ENCODE peak calls at places on chromosomes 16 and 17, in nine cellular contexts. One of them, this sample, is unnamed.

GRCh38 chr17:77124192-77124908 is 16.4 kb upstream of the SEC14L1 start:
- DNase-seq in lower leg skin: no peak
- DNase-seq in NCI-H1417: no peak
- DNase-seq in stimulated activated CD8-positive, alpha-beta memory T cell treated with anti-CD3 and anti-CD28 coated beads, Interleukin-4, amount 100 ng/mL, for 4 hours: no peak
- DNase-seq in EH: peak
- DNase-seq in hepatocyte: no peak
- DNase-seq in NCI-H1092: no peak
- DNase-seq in left cardiac atrium: peak
- DNase-seq in activated CD4-positive, alpha-beta T cell treated with anti-CD3 and anti-CD28 coated beads for 1 hour: no peak
- DNase-seq in this sample: no peak

GRCh38 chr17:39178516-39178915 is 12.6 kb upstream of the ARL5C start:
- DNase-seq in stimulated activated CD8-positive, alpha-beta memory T cell treated with anti-CD3 and anti-CD28 coated beads, Interleukin-4, amount 100 ng/mL, for 4 hours: no peak
- DNase-seq in lower leg skin: no peak
- DNase-seq in EH: peak
- DNase-seq in NCI-H1417: no peak
- DNase-seq in hepatocyte: no peak
- DNase-seq in left cardiac atrium: no peak
- DNase-seq in NCI-H1092: no peak
- DNase-seq in activated CD4-positive, alpha-beta T cell treated with anti-CD3 and anti-CD28 coated beads for 1 hour: no peak
- DNase-seq in this sample: no peak

GRCh38 chr16:70713342-70713741 is 27.5 kb upstream of the MTSS2 start:
- DNase-seq in lower leg skin: no peak
- DNase-seq in left cardiac atrium: no peak
- DNase-seq in hepatocyte: no peak
- DNase-seq in EH: peak
- DNase-seq in NCI-H1092: no peak
- DNase-seq in stimulated activated CD8-positive, alpha-beta memory T cell treated with anti-CD3 and anti-CD28 coated beads, Interleukin-4, amount 100 ng/mL, for 4 hours: no peak
- DNase-seq in NCI-H1417: no peak
- DNase-seq in activated CD4-positive, alpha-beta T cell treated with anti-CD3 and anti-CD28 coated beads for 1 hour: no peak
- DNase-seq in this sample: no peak

GRCh38 chr17:40331743-40332641 is 23.0 kb downstream of the RARA start:
- DNase-seq in activated CD4-positive, alpha-beta T cell treated with anti-CD3 and anti-CD28 coated beads for 1 hour: no peak
- DNase-seq in NCI-H1092: peak
- DNase-seq in hepatocyte: peak
- DNase-seq in EH: peak
- DNase-seq in stimulated activated CD8-positive, alpha-beta memory T cell treated with anti-CD3 and anti-CD28 coated beads, Interleukin-4, amount 100 ng/mL, for 4 hours: no peak
- DNase-seq in left cardiac atrium: peak
- DNase-seq in lower leg skin: peak
- DNase-seq in NCI-H1417: peak
- DNase-seq in this sample: no peak

GRCh38 chr17:32259596-32259995 is 6.0 kb upstream of the RHBDL3 start:
- DNase-seq in hepatocyte: no peak
- DNase-seq in activated CD4-positive, alpha-beta T cell treated with anti-CD3 and anti-CD28 coated beads for 1 hour: no peak
- DNase-seq in stimulated activated CD8-positive, alpha-beta memory T cell treated with anti-CD3 and anti-CD28 coated beads, Interleukin-4, amount 100 ng/mL, for 4 hours: no peak
- DNase-seq in left cardiac atrium: no peak
- DNase-seq in EH: peak
- DNase-seq in lower leg skin: no peak
- DNase-seq in NCI-H1092: no peak
- DNase-seq in NCI-H1417: no peak
- DNase-seq in this sample: no peak

GRCh38 chr17:76132574-76133338 is 8.3 kb downstream of the FOXJ1 start:
- DNase-seq in activated CD4-positive, alpha-beta T cell treated with anti-CD3 and anti-CD28 coated beads for 1 hour: no peak
- DNase-seq in lower leg skin: no peak
- DNase-seq in stimulated activated CD8-positive, alpha-beta memory T cell treated with anti-CD3 and anti-CD28 coated beads, Interleukin-4, amount 100 ng/mL, for 4 hours: no peak
- DNase-seq in hepatocyte: peak
- DNase-seq in NCI-H1417: peak
- DNase-seq in left cardiac atrium: no peak
- DNase-seq in NCI-H1092: no peak
- DNase-seq in EH: peak
- DNase-seq in this sample: no peak

GRCh38 chr17:14448816-14449215 is 147.9 kb downstream of the HS3ST3B1 start:
- DNase-seq in activated CD4-positive, alpha-beta T cell treated with anti-CD3 and anti-CD28 coated beads for 1 hour: no peak
- DNase-seq in NCI-H1092: no peak
- DNase-seq in lower leg skin: no peak
- DNase-seq in NCI-H1417: no peak
- DNase-seq in hepatocyte: no peak
- DNase-seq in left cardiac atrium: no peak
- DNase-seq in EH: no peak
- DNase-seq in stimulated activated CD8-positive, alpha-beta memory T cell treated with anti-CD3 and anti-CD28 coated beads, Interleukin-4, amount 100 ng/mL, for 4 hours: no peak
- DNase-seq in this sample: no peak

GRCh38 chr17:3688852-3689261 is 7.1 kb downstream of the P2RX5 start:
- DNase-seq in activated CD4-positive, alpha-beta T cell treated with anti-CD3 and anti-CD28 coated beads for 1 hour: no peak
- DNase-seq in hepatocyte: no peak
- DNase-seq in EH: no peak
- DNase-seq in NCI-H1092: no peak
- DNase-seq in stimulated activated CD8-positive, alpha-beta memory T cell treated with anti-CD3 and anti-CD28 coated beads, Interleukin-4, amount 100 ng/mL, for 4 hours: no peak
- DNase-seq in lower leg skin: no peak
- DNase-seq in NCI-H1417: no peak
- DNase-seq in left cardiac atrium: no peak
- DNase-seq in this sample: no peak

GRCh38 chr16:68936729-68937631 is 93.6 kb downstream of the TANGO6 start:
- DNase-seq in left cardiac atrium: no peak
- DNase-seq in hepatocyte: no peak
- DNase-seq in NCI-H1417: no peak
- DNase-seq in EH: peak
- DNase-seq in activated CD4-positive, alpha-beta T cell treated with anti-CD3 and anti-CD28 coated beads for 1 hour: no peak
- DNase-seq in NCI-H1092: no peak
- DNase-seq in lower leg skin: no peak
- DNase-seq in stimulated activated CD8-positive, alpha-beta memory T cell treated with anti-CD3 and anti-CD28 coated beads, Interleukin-4, amount 100 ng/mL, for 4 hours: no peak
- DNase-seq in this sample: no peak

GRCh38 chr17:30236807-30237206 is 1.3 kb upstream of the SLC6A4 start:
- DNase-seq in left cardiac atrium: peak
- DNase-seq in stimulated activated CD8-positive, alpha-beta memory T cell treated with anti-CD3 and anti-CD28 coated beads, Interleukin-4, amount 100 ng/mL, for 4 hours: no peak
- DNase-seq in hepatocyte: peak
- DNase-seq in EH: peak
- DNase-seq in activated CD4-positive, alpha-beta T cell treated with anti-CD3 and anti-CD28 coated beads for 1 hour: no peak
- DNase-seq in NCI-H1417: peak
- DNase-seq in NCI-H1092: peak
- DNase-seq in lower leg skin: peak
- DNase-seq in this sample: no peak

GRCh38 chr16:88507231-88507743 is 54.2 kb downstream of the ZFPM1 start:
- DNase-seq in lower leg skin: no peak
- DNase-seq in EH: no peak
- DNase-seq in NCI-H1417: no peak
- DNase-seq in hepatocyte: no peak
- DNase-seq in activated CD4-positive, alpha-beta T cell treated with anti-CD3 and anti-CD28 coated beads for 1 hour: no peak
- DNase-seq in NCI-H1092: no peak
- DNase-seq in stimulated activated CD8-positive, alpha-beta memory T cell treated with anti-CD3 and anti-CD28 coated beads, Interleukin-4, amount 100 ng/mL, for 4 hours: no peak
- DNase-seq in left cardiac atrium: no peak
- DNase-seq in this sample: no peak

GRCh38 chr16:9139965-9140364 is 48.5 kb downstream of the HAPSTR1 start:
- DNase-seq in activated CD4-positive, alpha-beta T cell treated with anti-CD3 and anti-CD28 coated beads for 1 hour: no peak
- DNase-seq in NCI-H1092: no peak
- DNase-seq in NCI-H1417: peak
- DNase-seq in hepatocyte: no peak
- DNase-seq in lower leg skin: no peak
- DNase-seq in stimulated activated CD8-positive, alpha-beta memory T cell treated with anti-CD3 and anti-CD28 coated beads, Interleukin-4, amount 100 ng/mL, for 4 hours: no peak
- DNase-seq in EH: peak
- DNase-seq in left cardiac atrium: no peak
- DNase-seq in this sample: no peak

GRCh38 chr17:17913695-17914332 is 58.4 kb downstream of the TOM1L2 start:
- DNase-seq in left cardiac atrium: peak
- DNase-seq in lower leg skin: peak
- DNase-seq in activated CD4-positive, alpha-beta T cell treated with anti-CD3 and anti-CD28 coated beads for 1 hour: no peak
- DNase-seq in NCI-H1417: peak
- DNase-seq in hepatocyte: peak
- DNase-seq in stimulated activated CD8-positive, alpha-beta memory T cell treated with anti-CD3 and anti-CD28 coated beads, Interleukin-4, amount 100 ng/mL, for 4 hours: no peak
- DNase-seq in NCI-H1092: no peak
- DNase-seq in EH: peak
- DNase-seq in this sample: peak

GRCh38 chr16:87608400-87608985 is 6.2 kb downstream of the JPH3 start:
- DNase-seq in left cardiac atrium: peak
- DNase-seq in lower leg skin: no peak
- DNase-seq in EH: peak
- DNase-seq in hepatocyte: peak
- DNase-seq in stimulated activated CD8-positive, alpha-beta memory T cell treated with anti-CD3 and anti-CD28 coated beads, Interleukin-4, amount 100 ng/mL, for 4 hours: no peak
- DNase-seq in NCI-H1417: no peak
- DNase-seq in activated CD4-positive, alpha-beta T cell treated with anti-CD3 and anti-CD28 coated beads for 1 hour: no peak
- DNase-seq in NCI-H1092: no peak
- DNase-seq in this sample: no peak

GRCh38 chr17:73865825-73866224 is 221.6 kb upstream of the SDK2 start:
- DNase-seq in left cardiac atrium: no peak
- DNase-seq in activated CD4-positive, alpha-beta T cell treated with anti-CD3 and anti-CD28 coated beads for 1 hour: no peak
- DNase-seq in NCI-H1417: no peak
- DNase-seq in lower leg skin: no peak
- DNase-seq in stimulated activated CD8-positive, alpha-beta memory T cell treated with anti-CD3 and anti-CD28 coated beads, Interleukin-4, amount 100 ng/mL, for 4 hours: no peak
- DNase-seq in EH: no peak
- DNase-seq in NCI-H1092: no peak
- DNase-seq in hepatocyte: no peak
- DNase-seq in this sample: no peak

GRCh38 chr17:63621229-63621683 is 961 bp upstream of the MAP3K3 start:
- DNase-seq in stimulated activated CD8-positive, alpha-beta memory T cell treated with anti-CD3 and anti-CD28 coated beads, Interleukin-4, amount 100 ng/mL, for 4 hours: no peak
- DNase-seq in hepatocyte: no peak
- DNase-seq in left cardiac atrium: no peak
- DNase-seq in NCI-H1417: no peak
- DNase-seq in NCI-H1092: no peak
- DNase-seq in EH: no peak
- DNase-seq in activated CD4-positive, alpha-beta T cell treated with anti-CD3 and anti-CD28 coated beads for 1 hour: no peak
- DNase-seq in lower leg skin: no peak
- DNase-seq in this sample: no peak

GRCh38 chr17:59084154-59084553 is 22.5 kb downstream of the TRIM37 start:
- DNase-seq in left cardiac atrium: no peak
- DNase-seq in hepatocyte: no peak
- DNase-seq in lower leg skin: no peak
- DNase-seq in NCI-H1417: no peak
- DNase-seq in activated CD4-positive, alpha-beta T cell treated with anti-CD3 and anti-CD28 coated beads for 1 hour: no peak
- DNase-seq in EH: no peak
- DNase-seq in stimulated activated CD8-positive, alpha-beta memory T cell treated with anti-CD3 and anti-CD28 coated beads, Interleukin-4, amount 100 ng/mL, for 4 hours: no peak
- DNase-seq in NCI-H1092: no peak
- DNase-seq in this sample: no peak

GRCh38 chr17:37614391-37614790 is 5.2 kb upstream of the SYNRG start:
- DNase-seq in left cardiac atrium: no peak
- DNase-seq in hepatocyte: no peak
- DNase-seq in stimulated activated CD8-positive, alpha-beta memory T cell treated with anti-CD3 and anti-CD28 coated beads, Interleukin-4, amount 100 ng/mL, for 4 hours: no peak
- DNase-seq in NCI-H1417: no peak
- DNase-seq in lower leg skin: no peak
- DNase-seq in activated CD4-positive, alpha-beta T cell treated with anti-CD3 and anti-CD28 coated beads for 1 hour: no peak
- DNase-seq in NCI-H1092: no peak
- DNase-seq in EH: peak
- DNase-seq in this sample: no peak

GRCh38 chr16:2019500-2019899 is at the start of gene NPW:
- DNase-seq in stimulated activated CD8-positive, alpha-beta memory T cell treated with anti-CD3 and anti-CD28 coated beads, Interleukin-4, amount 100 ng/mL, for 4 hours: no peak
- DNase-seq in NCI-H1417: peak
- DNase-seq in activated CD4-positive, alpha-beta T cell treated with anti-CD3 and anti-CD28 coated beads for 1 hour: no peak
- DNase-seq in left cardiac atrium: no peak
- DNase-seq in hepatocyte: no peak
- DNase-seq in NCI-H1092: peak
- DNase-seq in EH: no peak
- DNase-seq in lower leg skin: no peak
- DNase-seq in this sample: no peak

GRCh38 chr16:20218093-20218492 is 109.2 kb downstream of the GP2 start:
- DNase-seq in hepatocyte: no peak
- DNase-seq in NCI-H1092: no peak
- DNase-seq in EH: no peak
- DNase-seq in stimulated activated CD8-positive, alpha-beta memory T cell treated with anti-CD3 and anti-CD28 coated beads, Interleukin-4, amount 100 ng/mL, for 4 hours: no peak
- DNase-seq in NCI-H1417: no peak
- DNase-seq in left cardiac atrium: no peak
- DNase-seq in activated CD4-positive, alpha-beta T cell treated with anti-CD3 and anti-CD28 coated beads for 1 hour: no peak
- DNase-seq in lower leg skin: no peak
- DNase-seq in this sample: no peak

GRCh38 chr17:385195-385835 is 32.7 kb upstream of the RPH3AL start:
- DNase-seq in NCI-H1417: peak
- DNase-seq in stimulated activated CD8-positive, alpha-beta memory T cell treated with anti-CD3 and anti-CD28 coated beads, Interleukin-4, amount 100 ng/mL, for 4 hours: no peak
- DNase-seq in left cardiac atrium: peak
- DNase-seq in lower leg skin: peak
- DNase-seq in EH: peak
- DNase-seq in hepatocyte: peak
- DNase-seq in NCI-H1092: no peak
- DNase-seq in activated CD4-positive, alpha-beta T cell treated with anti-CD3 and anti-CD28 coated beads for 1 hour: no peak
- DNase-seq in this sample: no peak

GRCh38 chr17:17841620-17842025 is 4.8 kb upstream of the SREBF1 start:
- DNase-seq in NCI-H1417: peak
- DNase-seq in EH: no peak
- DNase-seq in left cardiac atrium: peak
- DNase-seq in stimulated activated CD8-positive, alpha-beta memory T cell treated with anti-CD3 and anti-CD28 coated beads, Interleukin-4, amount 100 ng/mL, for 4 hours: no peak
- DNase-seq in activated CD4-positive, alpha-beta T cell treated with anti-CD3 and anti-CD28 coated beads for 1 hour: no peak
- DNase-seq in hepatocyte: no peak
- DNase-seq in NCI-H1092: peak
- DNase-seq in lower leg skin: no peak
- DNase-seq in this sample: no peak

GRCh38 chr17:33459078-33459940 is 166.2 kb upstream of the ASIC2 start:
- DNase-seq in NCI-H1092: no peak
- DNase-seq in stimulated activated CD8-positive, alpha-beta memory T cell treated with anti-CD3 and anti-CD28 coated beads, Interleukin-4, amount 100 ng/mL, for 4 hours: no peak
- DNase-seq in activated CD4-positive, alpha-beta T cell treated with anti-CD3 and anti-CD28 coated beads for 1 hour: no peak
- DNase-seq in hepatocyte: no peak
- DNase-seq in left cardiac atrium: no peak
- DNase-seq in NCI-H1417: no peak
- DNase-seq in lower leg skin: no peak
- DNase-seq in EH: no peak
- DNase-seq in this sample: no peak

GRCh38 chr17:7060165-7060890 is 16.4 kb upstream of the SLC16A11 start:
- DNase-seq in hepatocyte: no peak
- DNase-seq in stimulated activated CD8-positive, alpha-beta memory T cell treated with anti-CD3 and anti-CD28 coated beads, Interleukin-4, amount 100 ng/mL, for 4 hours: no peak
- DNase-seq in lower leg skin: no peak
- DNase-seq in NCI-H1417: no peak
- DNase-seq in activated CD4-positive, alpha-beta T cell treated with anti-CD3 and anti-CD28 coated beads for 1 hour: no peak
- DNase-seq in NCI-H1092: no peak
- DNase-seq in EH: no peak
- DNase-seq in left cardiac atrium: no peak
- DNase-seq in this sample: no peak

GRCh38 chr16:4675864-4676786 is 17.2 kb upstream of the NUDT16L1 start:
- DNase-seq in NCI-H1417: no peak
- DNase-seq in stimulated activated CD8-positive, alpha-beta memory T cell treated with anti-CD3 and anti-CD28 coated beads, Interleukin-4, amount 100 ng/mL, for 4 hours: peak
- DNase-seq in lower leg skin: no peak
- DNase-seq in NCI-H1092: no peak
- DNase-seq in left cardiac atrium: no peak
- DNase-seq in activated CD4-positive, alpha-beta T cell treated with anti-CD3 and anti-CD28 coated beads for 1 hour: peak
- DNase-seq in hepatocyte: no peak
- DNase-seq in EH: no peak
- DNase-seq in this sample: no peak

GRCh38 chr17:44218344-44219125 is 940 bp downstream of the UBTF start:
- DNase-seq in activated CD4-positive, alpha-beta T cell treated with anti-CD3 and anti-CD28 coated beads for 1 hour: peak
- DNase-seq in EH: peak
- DNase-seq in NCI-H1092: peak
- DNase-seq in left cardiac atrium: peak
- DNase-seq in lower leg skin: peak
- DNase-seq in NCI-H1417: peak
- DNase-seq in stimulated activated CD8-positive, alpha-beta memory T cell treated with anti-CD3 and anti-CD28 coated beads, Interleukin-4, amount 100 ng/mL, for 4 hours: peak
- DNase-seq in hepatocyte: peak
- DNase-seq in this sample: peak

GRCh38 chr17:28949185-28950016 is 1.9 kb downstream of the PHF12 start:
- DNase-seq in activated CD4-positive, alpha-beta T cell treated with anti-CD3 and anti-CD28 coated beads for 1 hour: peak
- DNase-seq in EH: peak
- DNase-seq in lower leg skin: peak
- DNase-seq in NCI-H1092: no peak
- DNase-seq in left cardiac atrium: peak
- DNase-seq in NCI-H1417: peak
- DNase-seq in hepatocyte: peak
- DNase-seq in stimulated activated CD8-positive, alpha-beta memory T cell treated with anti-CD3 and anti-CD28 coated beads, Interleukin-4, amount 100 ng/mL, for 4 hours: no peak
- DNase-seq in this sample: no peak

GRCh38 chr16:24151482-24151939 is 104.6 kb upstream of the CACNG3 start:
- DNase-seq in activated CD4-positive, alpha-beta T cell treated with anti-CD3 and anti-CD28 coated beads for 1 hour: peak
- DNase-seq in stimulated activated CD8-positive, alpha-beta memory T cell treated with anti-CD3 and anti-CD28 coated beads, Interleukin-4, amount 100 ng/mL, for 4 hours: no peak
- DNase-seq in EH: no peak
- DNase-seq in left cardiac atrium: no peak
- DNase-seq in NCI-H1417: no peak
- DNase-seq in NCI-H1092: no peak
- DNase-seq in hepatocyte: no peak
- DNase-seq in lower leg skin: no peak
- DNase-seq in this sample: no peak

GRCh38 chr16:89044394-89045180 is 49.1 kb upstream of the ACSF3 start:
- DNase-seq in lower leg skin: no peak
- DNase-seq in hepatocyte: no peak
- DNase-seq in NCI-H1092: peak
- DNase-seq in stimulated activated CD8-positive, alpha-beta memory T cell treated with anti-CD3 and anti-CD28 coated beads, Interleukin-4, amount 100 ng/mL, for 4 hours: no peak
- DNase-seq in left cardiac atrium: peak
- DNase-seq in EH: no peak
- DNase-seq in activated CD4-positive, alpha-beta T cell treated with anti-CD3 and anti-CD28 coated beads for 1 hour: no peak
- DNase-seq in NCI-H1417: no peak
- DNase-seq in this sample: no peak

GRCh38 chr17:6473128-6473767 is 29.0 kb downstream of the PIMREG start:
- DNase-seq in NCI-H1092: peak
- DNase-seq in left cardiac atrium: peak
- DNase-seq in activated CD4-positive, alpha-beta T cell treated with anti-CD3 and anti-CD28 coated beads for 1 hour: peak
- DNase-seq in stimulated activated CD8-positive, alpha-beta memory T cell treated with anti-CD3 and anti-CD28 coated beads, Interleukin-4, amount 100 ng/mL, for 4 hours: peak
- DNase-seq in NCI-H1417: peak
- DNase-seq in lower leg skin: peak
- DNase-seq in hepatocyte: peak
- DNase-seq in EH: peak
- DNase-seq in this sample: no peak

GRCh38 chr16:68605746-68606145 is 39.4 kb upstream of the CDH3 start:
- DNase-seq in hepatocyte: peak
- DNase-seq in NCI-H1092: no peak
- DNase-seq in activated CD4-positive, alpha-beta T cell treated with anti-CD3 and anti-CD28 coated beads for 1 hour: no peak
- DNase-seq in NCI-H1417: peak
- DNase-seq in EH: no peak
- DNase-seq in left cardiac atrium: no peak
- DNase-seq in stimulated activated CD8-positive, alpha-beta memory T cell treated with anti-CD3 and anti-CD28 coated beads, Interleukin-4, amount 100 ng/mL, for 4 hours: no peak
- DNase-seq in lower leg skin: no peak
- DNase-seq in this sample: no peak

This sample was measured in mesenteric fat pad.